ENCODE peak calls at places on chromosome 12, in eight cellular contexts. W, S, U, O, V, D, R and J are unnamed samples.

GRCh38 chr12:99552022-99552421 is 95.5 kb upstream of the GARIN6 start:
- DNase-seq in W (no peak), S (no peak), U (no peak), O (no peak), V (no peak), D (no peak), R (no peak), J (no peak)

GRCh38 chr12:12202747-12203146 is 64.1 kb downstream of the LRP6 start:
- DNase-seq in W (no peak), S (no peak), U (no peak), O (no peak), V (no peak), D (no peak), R (no peak), J (no peak)

GRCh38 chr12:6363330-6364036 is 11.9 kb downstream of the SCNN1A start:
- DNase-seq in W (peak; percentile 83), S (peak; percentile 74), U (no peak), O (peak; percentile 81), V (peak; percentile 85), D (peak; percentile 98), R (peak; percentile 63), J (peak; percentile 66)

GRCh38 chr12:48296586-48297396 is 53.9 kb downstream of the ZNF641 start:
- DNase-seq in W (peak; percentile 86), S (peak; percentile 60), U (peak; percentile 75), O (peak; percentile 86), V (peak; percentile 86), D (peak; percentile 62), R (no peak), J (peak; percentile 83)

GRCh38 chr12:110266980-110267620 is 13.9 kb upstream of the ATP2A2 start:
- DNase-seq in W (peak; percentile 73), S (no peak), U (peak; percentile 62), O (no peak), V (no peak), D (no peak), R (no peak), J (no peak)

GRCh38 chr12:54162741-54163140 is 26.0 kb downstream of the SMUG1 start:
- DNase-seq in W (no peak), S (no peak), U (no peak), O (no peak), V (no peak), D (no peak), R (no peak), J (no peak)

GRCh38 chr12:106889950-106890626 is 65.6 kb upstream of the TMEM263 start:
- DNase-seq in W (no peak), S (no peak), U (no peak), O (no peak), V (no peak), D (no peak), R (no peak), J (no peak)

GRCh38 chr12:90832427-90832826 is 122.5 kb downstream of the CCER1 start:
- DNase-seq in W (no peak), S (no peak), U (no peak), O (no peak), V (no peak), D (no peak), R (no peak), J (no peak)

GRCh38 chr12:89946518-89946917 is 237.9 kb upstream of the ATP2B1 start:
- DNase-seq in W (no peak), S (no peak), U (no peak), O (no peak), V (no peak), D (no peak), R (no peak), J (no peak)

GRCh38 chr12:7989827-7990491 is 42.6 kb upstream of the FOXJ2 start:
- DNase-seq in W (peak; percentile 54), S (peak; percentile 91), U (no peak), O (no peak), V (peak; percentile 54), D (no peak), R (peak; percentile 36), J (no peak)

GRCh38 chr12:1807489-1807888 is 12.9 kb upstream of the LRTM2 start:
- DNase-seq in W (no peak), S (no peak), U (no peak), O (no peak), V (peak; percentile 21), D (no peak), R (no peak), J (no peak)

GRCh38 chr12:47121146-47121545 is 41.4 kb upstream of the AMIGO2 start:
- DNase-seq in W (no peak), S (no peak), U (peak; percentile 40), O (no peak), V (no peak), D (no peak), R (no peak), J (no peak)

GRCh38 chr12:126936181-126936851 is 1330.7 kb upstream of the TMEM132C start:
- DNase-seq in W (peak; percentile 53), S (no peak), U (peak; percentile 86), O (peak; percentile 62), V (peak; percentile 59), D (no peak), R (no peak), J (no peak)

GRCh38 chr12:53568428-53569173 is 57.6 kb downstream of the ATF7 start:
- DNase-seq in W (no peak), S (no peak), U (no peak), O (no peak), V (no peak), D (no peak), R (no peak), J (no peak)

GRCh38 chr12:112906712-112907414 is at the start of gene OAS1:
- DNase-seq in W (peak; percentile 62), S (peak; percentile 82), U (peak; percentile 67), O (no peak), V (no peak), D (peak; percentile 21), R (peak; percentile 5), J (no peak)

GRCh38 chr12:103903979-103904378 is 26.2 kb upstream of the HSP90B1 start:
- DNase-seq in W (no peak), S (no peak), U (no peak), O (no peak), V (no peak), D (no peak), R (no peak), J (no peak)

GRCh38 chr12:59973515-59973914 is 377.7 kb downstream of the SLC16A7 start:
- DNase-seq in W (no peak), S (no peak), U (peak; percentile 80), O (no peak), V (no peak), D (no peak), R (no peak), J (no peak)

GRCh38 chr12:60106207-60106606 is 510.4 kb downstream of the SLC16A7 start:
- DNase-seq in W (no peak), S (no peak), U (no peak), O (no peak), V (no peak), D (no peak), R (no peak), J (no peak)

GRCh38 chr12:76636141-76636692 is 76.6 kb upstream of the OSBPL8 start:
- DNase-seq in W (no peak), S (no peak), U (peak; percentile 69), O (no peak), V (no peak), D (peak; percentile 11), R (no peak), J (no peak)

GRCh38 chr12:81086342-81086741 is 8.5 kb downstream of the ACSS3 start:
- DNase-seq in W (no peak), S (no peak), U (no peak), O (no peak), V (no peak), D (no peak), R (no peak), J (no peak)

GRCh38 chr12:122116707-122117535 is 38.4 kb downstream of the MLXIP start:
- DNase-seq in W (no peak), S (no peak), U (no peak), O (peak; percentile 49), V (no peak), D (no peak), R (no peak), J (no peak)

GRCh38 chr12:107092669-107093546 is 441 bp downstream of the CRY1 start:
- DNase-seq in W (peak; percentile 62), S (peak; percentile 73), U (peak; percentile 51), O (peak; percentile 57), V (peak; percentile 71), D (peak; percentile 25), R (peak; percentile 68), J (peak; percentile 46)

GRCh38 chr12:102444707-102445106 is 35.7 kb downstream of the IGF1 start:
- DNase-seq in W (no peak), S (no peak), U (no peak), O (no peak), V (no peak), D (no peak), R (no peak), J (no peak)

GRCh38 chr12:113515082-113515856 is 43.6 kb upstream of the LHX5 start:
- DNase-seq in W (no peak), S (no peak), U (no peak), O (no peak), V (no peak), D (no peak), R (no peak), J (peak; percentile 50)

GRCh38 chr12:92987846-92988621 is 58.9 kb upstream of the EEA1 start:
- DNase-seq in W (peak; percentile 44), S (peak; percentile 67), U (no peak), O (peak; percentile 21), V (peak; percentile 43), D (peak; percentile 23), R (no peak), J (peak; percentile 27)

GRCh38 chr12:111291357-111291756 is 77.5 kb downstream of the PHETA1 start:
- DNase-seq in W (no peak), S (no peak), U (no peak), O (no peak), V (no peak), D (no peak), R (no peak), J (no peak)

GRCh38 chr12:116882742-116883141 is 1.5 kb upstream of the HRK start:
- DNase-seq in W (no peak), S (no peak), U (no peak), O (no peak), V (no peak), D (no peak), R (no peak), J (no peak)

GRCh38 chr12:95408201-95408600 is 65.8 kb upstream of the METAP2 start:
- DNase-seq in W (no peak), S (no peak), U (no peak), O (no peak), V (no peak), D (no peak), R (no peak), J (no peak)

GRCh38 chr12:122031342-122032216 is 9.9 kb downstream of the BCL7A start:
- DNase-seq in W (no peak), S (peak; percentile 31), U (peak; percentile 31), O (peak; percentile 60), V (peak; percentile 63), D (peak; percentile 92), R (peak; percentile 33), J (peak; percentile 85)

GRCh38 chr12:56120158-56120846 is 2.2 kb downstream of the ZC3H10 start:
- DNase-seq in W (no peak), S (no peak), U (peak; percentile 66), O (no peak), V (peak; percentile 49), D (no peak), R (no peak), J (no peak)

GRCh38 chr12:3148366-3149000 is 71.3 kb downstream of the TSPAN9 start:
- DNase-seq in W (no peak), S (no peak), U (no peak), O (no peak), V (peak; percentile 68), D (no peak), R (no peak), J (no peak)

GRCh38 chr12:20527396-20528154 is 159.2 kb downstream of the PDE3A start:
- DNase-seq in W (no peak), S (no peak), U (no peak), O (no peak), V (no peak), D (no peak), R (no peak), J (no peak)

GRCh38 chr12:8696402-8697100 is 1.2 kb upstream of the RIMKLB start:
- DNase-seq in W (no peak), S (no peak), U (no peak), O (no peak), V (no peak), D (no peak), R (no peak), J (no peak)

GRCh38 chr12:19739195-19739776 is 300.0 kb downstream of the AEBP2 start:
- DNase-seq in W (no peak), S (peak; percentile 46), U (peak; percentile 15), O (peak; percentile 46), V (no peak), D (peak; percentile 45), R (no peak), J (no peak)